ENCODE peak calls at places on chromosomes 11 and 22, in eight cellular contexts. A is NCI-H524 treated with DMSO at 0.1 percent for 48 hours; O is AG09319; D is uterus; W is OCI-M1; T is activated T-cell treated with anti-CD3 and anti-CD28 coated beads, Interleukin-2, amount 50 U/mL, for 4 hours; B is C1 segment of cervical spinal cord; M is GM12865. H is an unnamed sample.

GRCh38 chr11:130636672-130637463 is 188.4 kb downstream of the ADAMTS15 start:
- DNase-seq in A (no peak), O (no peak), D (no peak), W (no peak), T (no peak), B (no peak), M (peak; percentile 80), H (no peak)

GRCh38 chr11:68749501-68750196 is 1.7 kb downstream of the TESMIN start:
- DNase-seq in A (no peak), O (no peak), D (no peak), W (no peak), T (no peak), B (no peak), M (no peak), H (no peak)

GRCh38 chr22:49352361-49353169 is 475.1 kb downstream of the BRD1 start:
- DNase-seq in A (no peak), O (no peak), D (no peak), W (no peak), T (no peak), B (no peak), M (no peak), H (no peak)

GRCh38 chr11:18191376-18191775 is 18.7 kb downstream of the MRGPRX4 start:
- DNase-seq in A (no peak), O (no peak), D (no peak), W (peak; percentile 52), T (no peak), B (no peak), M (no peak), H (no peak)

GRCh38 chr11:11992257-11992690 is 16.2 kb downstream of the DKK3 start:
- DNase-seq in A (no peak), O (no peak), D (no peak), W (no peak), T (no peak), B (no peak), M (no peak), H (no peak)

GRCh38 chr11:15157181-15157580 is 42.5 kb downstream of the INSC start:
- DNase-seq in A (no peak), O (peak; percentile 53), D (no peak), W (no peak), T (no peak), B (no peak), M (no peak), H (peak; percentile 46)

GRCh38 chr11:116187026-116187425 is 585.8 kb downstream of the BUD13 start:
- DNase-seq in A (no peak), O (no peak), D (no peak), W (no peak), T (no peak), B (no peak), M (no peak), H (no peak)

GRCh38 chr11:1436468-1437030 is 46.8 kb downstream of the BRSK2 start:
- DNase-seq in A (no peak), O (no peak), D (no peak), W (no peak), T (no peak), B (no peak), M (no peak), H (no peak)

GRCh38 chr22:47355776-47356432 is 593.5 kb downstream of the TBC1D22A start:
- DNase-seq in A (peak; percentile 92), O (no peak), D (no peak), W (no peak), T (no peak), B (no peak), M (no peak), H (no peak)

GRCh38 chr11:5992604-5993251 is 5.9 kb upstream of the OR52L1 start:
- DNase-seq in A (no peak), O (no peak), D (no peak), W (peak; percentile 28), T (no peak), B (no peak), M (peak; percentile 21), H (no peak)

H was measured in fibroblast of the conjunctiva.